ENCODE peak calls at places on chromosomes 13 and 19, in five cellular contexts. Y is tibial nerve, X is astrocyte, L is right cardiac atrium, U is heart left ventricle. Q is an unnamed sample.

GRCh38 chr13:67355791-67356190 is 125.7 kb upstream of the PCDH9 start:
- DNase-seq in Y (no peak), X (no peak), L (no peak), U (no peak), Q (no peak)

GRCh38 chr19:35513231-35513974 is at the start of gene DMKN:
- DNase-seq in Y (no peak), X (no peak), L (no peak), U (no peak), Q (no peak)

GRCh38 chr19:49565261-49565660 is 15.1 kb downstream of the NOSIP start:
- DNase-seq in Y (no peak), X (no peak), L (no peak), U (no peak), Q (no peak)

GRCh38 chr13:45207319-45207718 is 6.5 kb upstream of the KCTD4 start:
- DNase-seq in Y (no peak), X (no peak), L (no peak), U (no peak), Q (no peak)

GRCh38 chr19:33156354-33156753 is 24.4 kb downstream of the WDR88 start:
- DNase-seq in Y (no peak), X (peak; percentile 14), L (no peak), U (no peak), Q (no peak)

GRCh38 chr13:112063807-112064206 is 3.1 kb upstream of the SOX1 start:
- DNase-seq in Y (no peak), X (no peak), L (no peak), U (no peak), Q (no peak)

GRCh38 chr19:47111081-47111589 is 2.4 kb downstream of the ZC3H4 start:
- DNase-seq in Y (no peak), X (no peak), L (peak; percentile 74), U (peak; percentile 69), Q (peak; percentile 68)

GRCh38 chr19:18520848-18521691 is 800 bp downstream of the ELL start:
- DNase-seq in Y (no peak), X (no peak), L (peak; percentile 82), U (no peak), Q (peak; percentile 9)

GRCh38 chr19:57708641-57709354 is at the start of gene ZNF154:
- DNase-seq in Y (no peak), X (peak; percentile 71), L (peak; percentile 70), U (no peak), Q (peak; percentile 5)

GRCh38 chr13:22030321-22030720 is 359.4 kb downstream of the FGF9 start:
- DNase-seq in Y (no peak), X (no peak), L (no peak), U (no peak), Q (no peak)

GRCh38 chr13:103066991-103067390 is 774 bp upstream of the SLC10A2 start:
- DNase-seq in Y (no peak), X (no peak), L (no peak), U (no peak), Q (no peak)

GRCh38 chr19:45653634-45654033 is 14.4 kb upstream of the GIPR start:
- DNase-seq in Y (no peak), X (no peak), L (peak; percentile 6), U (no peak), Q (no peak)

GRCh38 chr19:58009666-58010301 is 7.2 kb upstream of the ZNF606 start:
- DNase-seq in Y (no peak), X (peak; percentile 70), L (peak; percentile 94), U (peak; percentile 94), Q (peak; percentile 36)

GRCh38 chr19:33898062-33898677 is 101.5 kb downstream of the KCTD15 start:
- DNase-seq in Y (no peak), X (no peak), L (no peak), U (no peak), Q (no peak)

GRCh38 chr19:3712663-3713531 is 4.7 kb downstream of the TJP3 start:
- DNase-seq in Y (no peak), X (no peak), L (peak; percentile 62), U (no peak), Q (no peak)

GRCh38 chr13:114155923-114156883 is 22.9 kb upstream of the CFAP97D2 start:
- DNase-seq in Y (no peak), X (no peak), L (no peak), U (no peak), Q (peak; percentile 43)

GRCh38 chr13:53136554-53136953 is 107.9 kb downstream of the OLFM4 start:
- DNase-seq in Y (no peak), X (no peak), L (no peak), U (no peak), Q (no peak)

GRCh38 chr13:44903596-44903995 is 85.7 kb downstream of the NUFIP1 start:
- DNase-seq in Y (peak; percentile 85), X (peak; percentile 90), L (peak; percentile 94), U (peak; percentile 81), Q (no peak)

GRCh38 chr19:48670699-48671455 is 1.9 kb downstream of the NTN5 start:
- DNase-seq in Y (no peak), X (no peak), L (peak; percentile 52), U (no peak), Q (no peak)

GRCh38 chr13:42893346-42893745 is 98.7 kb downstream of the EPSTI1 start:
- DNase-seq in Y (no peak), X (peak; percentile 11), L (no peak), U (no peak), Q (no peak)

GRCh38 chr13:30739646-30740642 is 4.6 kb downstream of the ALOX5AP start:
- DNase-seq in Y (no peak), X (peak; percentile 99), L (no peak), U (no peak), Q (peak; percentile 70)

GRCh38 chr13:30737511-30738342 is 2.4 kb downstream of the ALOX5AP start:
- DNase-seq in Y (no peak), X (no peak), L (no peak), U (no peak), Q (no peak)

GRCh38 chr13:30738946-30739528 is 3.7 kb downstream of the ALOX5AP start:
- DNase-seq in Y (no peak), X (no peak), L (no peak), U (no peak), Q (no peak)

GRCh38 chr13:30736921-30737320 is 1.6 kb downstream of the ALOX5AP start:
- DNase-seq in Y (no peak), X (no peak), L (no peak), U (no peak), Q (no peak)

GRCh38 chr13:30738526-30738925 is 3.2 kb downstream of the ALOX5AP start:
- DNase-seq in Y (no peak), X (no peak), L (no peak), U (no peak), Q (no peak)
- H3K27ac ChIP-seq in Y (no peak overlapping the region), X (no peak overlapping the region), L (no peak overlapping the region), U (no peak overlapping the region), Q (peak overlapping the region; percentile 84)

GRCh38 chr19:51882518-51882917 is 5.2 kb downstream of the ZNF577 start:
- DNase-seq in Y (no peak), X (no peak), L (no peak), U (no peak), Q (no peak)

GRCh38 chr19:51891193-51891747 is 3.5 kb upstream of the ZNF577 start:
- DNase-seq in Y (no peak), X (no peak), L (no peak), U (no peak), Q (no peak)

GRCh38 chr19:51889934-51890333 is 2.2 kb upstream of the ZNF577 start:
- DNase-seq in Y (no peak), X (no peak), L (no peak), U (no peak), Q (no peak)

GRCh38 chr19:51884713-51885112 is 3.0 kb downstream of the ZNF577 start:
- DNase-seq in Y (no peak), X (no peak), L (no peak), U (no peak), Q (no peak)

DNA sequence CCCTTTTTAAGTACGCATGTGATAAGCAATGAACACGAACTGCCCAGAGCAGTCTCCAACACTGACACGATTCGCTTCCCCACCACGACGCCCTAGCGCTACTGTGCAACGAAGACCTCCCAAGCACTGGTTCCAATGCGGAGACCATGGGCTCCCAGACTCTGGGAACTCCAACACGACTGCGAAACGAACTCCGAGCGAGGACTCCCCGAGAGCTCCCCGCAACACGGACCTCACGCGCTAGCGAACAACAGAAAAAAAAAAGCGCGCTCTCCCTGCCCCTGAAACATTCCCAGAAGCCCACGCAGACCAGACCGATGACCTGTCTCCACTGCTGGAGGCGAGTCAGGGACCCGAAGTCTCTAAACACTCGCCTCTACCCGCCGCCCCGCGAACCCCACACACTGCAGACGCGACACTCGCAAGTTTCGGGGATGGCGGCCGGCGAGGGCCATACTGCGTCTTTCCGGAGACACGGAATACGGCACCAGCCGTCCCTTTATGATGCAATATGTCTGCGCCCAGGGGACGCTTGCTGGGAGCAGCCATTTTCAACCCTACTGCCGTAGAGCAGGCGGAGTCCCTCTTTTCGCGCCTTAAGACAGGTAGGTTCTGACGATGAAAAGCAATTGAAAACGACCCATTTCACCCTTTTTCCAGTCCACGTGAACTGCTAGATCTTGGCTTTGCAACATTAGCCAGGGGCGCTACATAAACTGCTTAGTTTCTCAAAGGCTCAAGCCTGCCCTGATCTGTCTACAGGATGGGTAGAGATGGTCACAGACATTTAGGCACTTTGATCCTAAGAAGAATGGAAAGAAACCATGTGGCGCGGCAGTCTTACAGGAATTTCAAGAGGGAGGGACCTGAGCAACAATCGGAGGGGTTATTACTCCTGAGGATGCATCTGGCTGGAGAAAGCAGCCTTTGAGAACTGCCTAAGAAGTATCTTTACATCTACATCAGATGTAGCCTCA is at the start of gene ZNF577:
- DNase-seq in Y (peak; percentile 75), X (peak; percentile 92), L (peak; percentile 97), U (peak; percentile 94), Q (peak; percentile 1)
- H3K9me3 ChIP-seq in Y (peaks cover 27% of the 10 kb centered on the region), X (peaks cover 30% of the 10 kb centered on the region), L (peaks cover 13% of the 10 kb centered on the region), U (peaks cover 76% of the 10 kb centered on the region), Q (peaks cover 85% of the 10 kb centered on the region)

GRCh38 chr13:101576977-101577376 is 124.5 kb downstream of the ITGBL1 start:
- DNase-seq in Y (no peak), X (no peak), L (no peak), U (no peak), Q (no peak)

GRCh38 chr13:101576452-101576851 is 124.0 kb downstream of the ITGBL1 start:
- DNase-seq in Y (no peak), X (peak; percentile 54), L (no peak), U (no peak), Q (no peak)

GRCh38 chr13:101572456-101572855 is 120.0 kb downstream of the ITGBL1 start:
- DNase-seq in Y (no peak), X (no peak), L (no peak), U (no peak), Q (no peak)

GRCh38 chr13:101579291-101579802 is 126.9 kb downstream of the ITGBL1 start:
- DNase-seq in Y (no peak), X (peak; percentile 54), L (no peak), U (no peak), Q (no peak)

GRCh38 chr13:101575591-101575990 is 123.1 kb downstream of the ITGBL1 start:
- DNase-seq in Y (no peak), X (no peak), L (no peak), U (no peak), Q (no peak)
- H3K4me1 ChIP-seq in Y (no peaks in the 10 kb centered on the region), X (peaks cover 6% of the 10 kb centered on the region), L (peaks cover 2% of the 10 kb centered on the region), U (no peaks in the 10 kb centered on the region), Q (no peaks in the 10 kb centered on the region)

GRCh38 chr19:42306646-42307045 is 4.2 kb upstream of the PAFAH1B3 start:
- DNase-seq in Y (no peak), X (no peak), L (no peak), U (no peak), Q (no peak)

GRCh38 chr19:42303101-42303464 is 659 bp upstream of the PAFAH1B3 start:
- DNase-seq in Y (no peak), X (no peak), L (no peak), U (no peak), Q (no peak)

GRCh38 chr19:42303876-42304275 is 1.5 kb upstream of the PAFAH1B3 start:
- DNase-seq in Y (no peak), X (no peak), L (no peak), U (no peak), Q (no peak)

GRCh38 chr19:42297034-42297433 is 4.9 kb upstream of the PRR19 start:
- DNase-seq in Y (no peak), X (no peak), L (no peak), U (no peak), Q (no peak)

GRCh38 chr19:42301646-42302204 is at the start of gene PRR19:
- DNase-seq in Y (no peak), X (no peak), L (no peak), U (peak; percentile 69), Q (no peak)
- H3K27ac ChIP-seq in Y (peak within 1 kb of the TSS; percentile 44), X (peak within 1 kb of the TSS; percentile 57), L (no peak within 1 kb of the TSS), U (peak within 1 kb of the TSS; percentile 43), Q (peak within 1 kb of the TSS; percentile 71)